ENCODE peak calls at places on chromosomes 13 and 19, in six cellular contexts. Y, R, N, M, Z and P are unnamed samples.

GRCh38 chr13:51998723-51999471 is 12.4 kb downstream of the ATP7B start:
- DNase-seq in M (no peak), N (no peak), R (no peak), Y (no peak), Z (no peak), P (no peak)

GRCh38 chr13:23934481-23934880 is 37.2 kb upstream of the C1QTNF9B start:
- DNase-seq in M (no peak), Y (no peak), Z (no peak), R (no peak), N (no peak), P (no peak)

GRCh38 chr13:23673867-23674605 is 103.8 kb downstream of the TNFRSF19 start:
- DNase-seq in M (no peak), R (no peak), Y (no peak), N (no peak), Z (no peak), P (no peak)

GRCh38 chr19:52494518-52494917 is 33.0 kb upstream of the ZNF808 start:
- DNase-seq in R (no peak), N (no peak), Y (no peak), Z (no peak), M (no peak), P (no peak)

GRCh38 chr13:30113983-30114491 is 193.3 kb downstream of the KATNAL1 start:
- DNase-seq in R (peak; percentile 44), Y (peak; percentile 72), M (no peak), N (no peak), Z (no peak), P (no peak)

GRCh38 chr13:23621316-23621645 is 51.1 kb downstream of the TNFRSF19 start:
- DNase-seq in N (no peak), Z (peak; percentile 36), M (no peak), R (no peak), Y (no peak), P (no peak)

GRCh38 chr19:47758433-47758784 is 13.1 kb downstream of the NOP53 start:
- DNase-seq in Y (no peak), Z (no peak), M (no peak), R (no peak), N (no peak), P (no peak)

GRCh38 chr13:96091164-96091931 is 1.4 kb downstream of the HS6ST3 start:
- DNase-seq in Y (peak; percentile 33), Z (no peak), M (peak; percentile 60), R (no peak), N (no peak), P (no peak)

GRCh38 chr13:27535546-27535945 is 84.8 kb downstream of the LNX2 start:
- DNase-seq in Z (no peak), Y (no peak), N (no peak), R (no peak), M (no peak), P (no peak)

GRCh38 chr19:611506-611869 is 21.8 kb downstream of the HCN2 start:
- DNase-seq in Y (no peak), Z (no peak), N (no peak), R (no peak), M (no peak), P (no peak)

GRCh38 chr13:24251525-24251924 is 57.9 kb upstream of the C1QTNF9 start:
- DNase-seq in M (peak; percentile 60), N (no peak), Y (no peak), R (peak; percentile 37), Z (no peak), P (peak; percentile 52)

GRCh38 chr19:53908933-53909415 is at the start of gene CACNG7:
- DNase-seq in Z (no peak), M (no peak), R (no peak), N (no peak), Y (no peak), P (no peak)

GRCh38 chr13:101149735-101150380 is 266.4 kb downstream of the NALCN start:
- DNase-seq in M (no peak), Z (peak; percentile 3), N (no peak), Y (no peak), R (no peak), P (no peak)

GRCh38 chr13:23588576-23589141 is 18.4 kb downstream of the TNFRSF19 start:
- DNase-seq in Z (no peak), R (no peak), Y (no peak), N (no peak), M (peak; percentile 37), P (no peak)

GRCh38 chr13:107284168-107284567 is 716.2 kb upstream of the ARGLU1 start:
- DNase-seq in M (no peak), Y (no peak), N (no peak), R (no peak), Z (no peak), P (no peak)

GRCh38 chr13:111021270-111021669 is 93.8 kb upstream of the ARHGEF7 start:
- DNase-seq in Z (no peak), N (no peak), R (no peak), M (no peak), Y (no peak), P (no peak)

GRCh38 chr19:47280183-47280797 is 5.6 kb downstream of the INAFM1 start:
- DNase-seq in R (peak; percentile 55), Y (peak; percentile 45), M (no peak), Z (peak; percentile 49), N (no peak), P (no peak)

GRCh38 chr19:3593156-3593555 is 7.9 kb downstream of the GIPC3 start:
- DNase-seq in R (no peak), Z (no peak), Y (no peak), M (peak; percentile 47), N (no peak), P (no peak)

GRCh38 chr13:23391752-23392151 is 41.8 kb downstream of the SACS start:
- DNase-seq in R (no peak), M (no peak), Y (no peak), Z (no peak), N (no peak), P (no peak)

GRCh38 chr13:109331898-109332297 is 454.5 kb downstream of the IRS2 start:
- DNase-seq in M (no peak), N (no peak), Z (no peak), Y (no peak), R (no peak), P (no peak)

GRCh38 chr13:46687810-46688209 is 109.2 kb downstream of the ESD start:
- DNase-seq in Y (no peak), R (no peak), N (no peak), M (no peak), Z (peak; percentile 25), P (no peak)

GRCh38 chr13:67619987-67620386 is 389.9 kb upstream of the PCDH9 start:
- DNase-seq in M (no peak), N (no peak), Z (no peak), Y (no peak), R (no peak), P (no peak)

GRCh38 chr19:54023191-54023590 is 31.8 kb downstream of the CACNG6 start:
- DNase-seq in M (no peak), Y (no peak), R (no peak), Z (no peak), N (no peak), P (no peak)

GRCh38 chr13:44879452-44880058 is 109.7 kb downstream of the NUFIP1 start:
- DNase-seq in Z (no peak), Y (no peak), N (no peak), M (no peak), R (peak; percentile 31), P (no peak)

GRCh38 chr19:15421726-15422260 is 3.0 kb upstream of the AKAP8L start:
- DNase-seq in Z (no peak), R (no peak), M (peak; percentile 62), N (no peak), Y (peak; percentile 85), P (no peak)

GRCh38 chr13:52695856-52696255 is 43.2 kb downstream of the SUGT1 start:
- DNase-seq in R (no peak), N (no peak), Z (no peak), M (no peak), Y (no peak), P (no peak)

GRCh38 chr13:63201493-63201892 is 1785.8 kb upstream of the PCDH20 start:
- DNase-seq in Y (no peak), M (no peak), N (no peak), R (no peak), Z (no peak), P (no peak)

GRCh38 chr13:63517376-63517775 is 2101.7 kb upstream of the PCDH20 start:
- DNase-seq in R (no peak), Y (no peak), M (no peak), N (no peak), Z (no peak), P (no peak)

GRCh38 chr13:41915096-41915495 is 45.8 kb downstream of the VWA8 start:
- DNase-seq in M (no peak), R (no peak), Z (no peak), N (no peak), Y (no peak), P (no peak)

GRCh38 chr13:40618581-40619478 is 47.6 kb downstream of the FOXO1 start:
- DNase-seq in N (no peak), Y (no peak), M (no peak), R (no peak), Z (no peak), P (no peak)
- H3K4me1 ChIP-seq in N (no peaks in the 10 kb centered on the region), Y (peaks cover 31% of the 10 kb centered on the region), M (peaks cover 4% of the 10 kb centered on the region), R (peaks cover 7% of the 10 kb centered on the region), Z (peaks cover 14% of the 10 kb centered on the region), P (peaks cover 60% of the 10 kb centered on the region)

GRCh38 chr13:76619631-76620030 is 266.6 kb downstream of the KCTD12 start:
- DNase-seq in R (no peak), M (no peak), Z (no peak), N (no peak), Y (no peak), P (no peak)
- TF ChIP-seq EP300 in R (no peak), M (no peak), Z (no peak), N (no peak), Y (no peak), P (no peak)

DNA sequence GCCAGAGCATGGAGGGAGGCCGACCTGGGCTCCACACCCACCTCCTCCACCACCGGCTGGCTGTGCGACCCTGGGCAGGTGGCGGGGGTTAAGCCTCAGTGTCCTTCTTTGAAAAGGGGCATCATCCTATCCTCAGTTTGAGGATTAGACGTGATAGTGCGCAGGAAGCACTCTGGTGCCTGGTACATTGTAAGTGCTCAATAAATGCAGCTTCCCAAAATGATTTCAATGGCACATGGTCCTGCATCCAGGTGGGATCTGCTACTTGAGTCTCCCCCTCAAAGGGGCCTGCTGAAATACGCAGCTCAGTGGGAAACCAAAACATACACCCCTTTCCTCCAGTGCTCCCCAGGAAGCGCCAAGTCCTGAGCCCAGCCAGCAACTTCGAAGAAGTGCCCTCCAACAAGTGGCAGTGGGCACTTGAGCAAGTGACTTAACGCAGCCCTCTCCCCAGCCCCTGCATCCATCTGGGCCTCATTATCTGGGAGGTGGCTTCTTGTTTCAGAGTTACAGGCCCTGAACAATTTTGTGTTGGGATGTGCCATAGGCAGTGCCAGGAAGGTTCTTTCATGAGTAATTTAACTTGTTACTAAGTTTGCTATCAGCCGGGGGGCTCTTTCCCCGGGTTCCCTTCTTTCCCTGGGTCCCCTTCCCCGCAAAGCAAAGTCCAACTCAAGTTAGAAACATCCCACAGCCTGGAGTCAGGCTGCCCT is 17.9 kb downstream of the ACTN4 start:
- DNase-seq in Y (no peak), R (no peak), M (no peak), Z (no peak), N (no peak), P (no peak)
- H3K4me3 ChIP-seq in Y (no peak overlapping the region), R (no peak overlapping the region), M (no peak overlapping the region), Z (peak overlapping the region; percentile 1), N (no peak overlapping the region), P (no peak overlapping the region)

DNA sequence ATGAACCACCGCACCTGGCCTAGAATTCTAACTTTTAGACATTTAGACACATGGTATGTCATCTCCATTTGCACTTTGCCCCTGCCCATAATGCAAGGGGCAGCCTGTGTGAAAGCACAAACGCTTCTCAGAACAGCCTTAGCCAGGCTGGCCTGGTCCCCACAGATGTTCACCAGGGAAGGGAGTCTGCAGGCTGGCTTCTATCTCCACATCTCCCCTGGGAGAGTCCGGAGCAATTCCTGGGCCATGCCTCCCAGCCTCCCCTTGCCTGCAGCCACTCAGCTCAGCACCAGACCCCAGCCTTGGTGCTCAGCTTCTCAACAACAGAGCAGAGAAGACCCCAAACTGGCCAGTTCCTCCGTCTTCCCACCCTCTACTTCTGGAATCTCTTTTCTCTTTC is 21.7 kb upstream of the LSM14A start:
- DNase-seq in Z (no peak), M (no peak), Y (no peak), N (no peak), R (no peak), P (no peak)
- H3K4me1 ChIP-seq in Z (no peaks in the 10 kb centered on the region), M (no peaks in the 10 kb centered on the region), Y (no peaks in the 10 kb centered on the region), N (no peaks in the 10 kb centered on the region), R (no peaks in the 10 kb centered on the region), P (no peaks in the 10 kb centered on the region)